ENCODE peak calls at places on chromosomes 2 and 18, in ten cellular contexts. O, Z, H, C, L, B, W, U, I and Y are unnamed samples.
A peak's percentile ranks its signal among the peaks of the same experiment; 100 is the strongest.

GRCh38 chr2:241161646-241162281 is 11.5 kb downstream of the PPP1R7 start:
- DNase-seq in I (no peak), Z (peak; percentile 83), W (no peak), U (peak; percentile 32), H (no peak), O (peak; percentile 95), B (no peak), C (peak; percentile 83), L (no peak), Y (peak; percentile 93)

GRCh38 chr2:58527656-58528055 is 286.5 kb upstream of the FANCL start:
- DNase-seq in U (no peak), W (no peak), O (no peak), H (no peak), Z (no peak), L (no peak), I (no peak), B (no peak), C (no peak), Y (no peak)

GRCh38 chr2:216029416-216030129 is 16.2 kb upstream of the MREG start:
- DNase-seq in O (no peak), H (no peak), U (no peak), C (no peak), B (no peak), W (no peak), Z (no peak), L (no peak), I (no peak), Y (peak; percentile 47)

GRCh38 chr2:152762202-152762601 is 43.8 kb downstream of the ARL6IP6 start:
- DNase-seq in Z (peak; percentile 62), I (no peak), O (peak; percentile 96), B (no peak), H (no peak), L (no peak), W (no peak), U (peak; percentile 8), C (peak; percentile 28), Y (peak; percentile 56)

GRCh38 chr2:105143094-105143466 is 98.5 kb upstream of the GPR45 start:
- DNase-seq in U (no peak), B (no peak), Z (no peak), W (no peak), O (no peak), C (no peak), I (no peak), H (no peak), L (no peak), Y (no peak)

GRCh38 chr2:74742486-74742885 is 88.4 kb downstream of the SEMA4F start:
- DNase-seq in C (no peak), I (no peak), O (peak; percentile 8), W (no peak), U (no peak), H (no peak), Z (no peak), L (no peak), B (no peak), Y (no peak)

GRCh38 chr2:42545714-42546390 is 22.6 kb upstream of the MTA3 start:
- DNase-seq in H (no peak), I (no peak), B (no peak), U (no peak), L (no peak), C (no peak), W (peak; percentile 64), O (no peak), Z (no peak), Y (no peak)

GRCh38 chr2:96099861-96100798 is 16.2 kb downstream of the ADRA2B start:
- DNase-seq in U (no peak), B (no peak), L (no peak), I (no peak), O (no peak), W (no peak), H (no peak), C (peak; percentile 14), Z (no peak), Y (no peak)

GRCh38 chr2:44955593-44956449 is 14.3 kb downstream of the SIX3 start:
- DNase-seq in W (peak; percentile 70), B (peak; percentile 68), O (peak; percentile 66), L (peak; percentile 82), H (peak; percentile 58), I (peak; percentile 87), C (peak; percentile 70), Z (peak; percentile 30), U (peak; percentile 87), Y (peak; percentile 55)

GRCh38 chr2:168884990-168885389 is 5.2 kb downstream of the SPC25 start:
- DNase-seq in U (no peak), I (no peak), Z (no peak), W (no peak), C (no peak), L (no peak), B (no peak), O (no peak), H (no peak), Y (peak; percentile 29)

GRCh38 chr2:1170711-1171110 is 220.1 kb downstream of the SNTG2 start:
- DNase-seq in O (no peak), C (no peak), Z (no peak), U (no peak), L (no peak), W (no peak), B (no peak), H (no peak), I (no peak), Y (peak; percentile 66)

GRCh38 chr18:70490008-70490933 is 201.4 kb downstream of the SOCS6 start:
- DNase-seq in O (peak; percentile 71), W (peak; percentile 78), I (peak; percentile 63), B (peak; percentile 28), L (peak; percentile 24), C (peak; percentile 48), H (peak; percentile 17), U (peak; percentile 73), Z (peak; percentile 51), Y (peak; percentile 41)

GRCh38 chr2:208186921-208187320 is 2.9 kb downstream of the C2orf80 start:
- DNase-seq in U (no peak), H (no peak), B (no peak), W (no peak), O (no peak), C (no peak), Z (no peak), I (no peak), L (no peak), Y (no peak)

GRCh38 chr2:107810734-107811133 is 16.0 kb upstream of the RGPD4 start:
- DNase-seq in I (no peak), L (no peak), Z (no peak), H (no peak), C (no peak), W (no peak), U (no peak), B (no peak), O (no peak), Y (no peak)

GRCh38 chr2:173094731-173095130 is 19.1 kb downstream of the MAP3K20 start:
- DNase-seq in L (no peak), Z (no peak), O (no peak), H (no peak), C (no peak), W (no peak), U (no peak), B (no peak), I (no peak), Y (no peak)

GRCh38 chr2:120518819-120519218 is 172.9 kb downstream of the INHBB start:
- DNase-seq in O (no peak), U (no peak), C (no peak), W (no peak), H (no peak), I (no peak), L (no peak), B (no peak), Z (no peak), Y (no peak)

GRCh38 chr2:181656450-181657261 is at the start of gene CERKL:
- DNase-seq in U (peak; percentile 66), W (no peak), I (no peak), L (peak; percentile 21), H (no peak), C (peak; percentile 5), B (peak; percentile 1), Z (no peak), O (peak; percentile 7), Y (peak; percentile 33)